ENCODE peak calls at places on chromosome 22, in five cellular contexts. O is stomach, B is uterus, E is left ventricle myocardium inferior, U is H9. C is an unnamed sample. For H3K4me1 and H3K27me3, the result is how much of the 10 kb centered on the place peaks cover.

GRCh38 chr22:48618326-48618725 is 1209.3 kb downstream of the BRD1 start:
- DNase-seq in O (no peak), B (no peak), E (no peak), U (no peak), C (no peak)

GRCh38 chr22:37484115-37485005 is 1.8 kb downstream of the MFNG start:
- DNase-seq in O (peak), B (peak), E (peak), U (no peak), C (peak)

GRCh38 chr22:36201630-36202312 is at the start of gene APOL4:
- DNase-seq in O (peak), B (peak), E (peak), U (no peak), C (peak)

GRCh38 chr22:25395468-25395867 is 169.0 kb upstream of the GRK3 start:
- DNase-seq in O (no peak), B (no peak), E (peak), U (no peak), C (peak)

GRCh38 chr22:22687638-22688500 is 43.5 kb downstream of the GGTLC2 start:
- DNase-seq in O (peak), B (peak), E (no peak), U (peak), C (no peak)

GRCh38 chr22:37229805-37230672 is 14.0 kb downstream of the RAC2 start:
- DNase-seq in O (peak), B (no peak), E (peak), U (no peak), C (no peak)

GRCh38 chr22:37485006-37485713 is 1.0 kb downstream of the MFNG start:
- DNase-seq in O (no peak), B (no peak), E (no peak), U (no peak), C (no peak)

GRCh38 chr22:36015155-36015805 is 13.3 kb downstream of the RBFOX2 start:
- DNase-seq in O (no peak), B (no peak), E (no peak), U (no peak), C (no peak)

GRCh38 chr22:36546092-36546804 is 17.3 kb upstream of the EIF3D start:
- DNase-seq in O (no peak), B (no peak), E (peak), U (peak), C (peak)

GRCh38 chr22:20636075-20636812 is 128.8 kb downstream of the MED15 start:
- DNase-seq in O (no peak), B (no peak), E (no peak), U (no peak), C (no peak)

GRCh38 chr22:44428941-44429615 is 69.0 kb downstream of the RTL6 start:
- DNase-seq in O (no peak), B (no peak), E (no peak), U (peak), C (no peak)

GRCh38 chr22:26395926-26396325 is 33.1 kb upstream of the ASPHD2 start:
- DNase-seq in O (no peak), B (no peak), E (no peak), U (no peak), C (no peak)

GRCh38 chr22:38180841-38181452 is 683 bp downstream of the PLA2G6 start:
- DNase-seq in O (peak), B (no peak), E (peak), U (no peak), C (peak)

GRCh38 chr22:24145446-24146189 is 35.7 kb upstream of the SUSD2 start:
- DNase-seq in O (no peak), B (peak), E (no peak), U (no peak), C (no peak)

GRCh38 chr22:37418627-37419369 is 8.5 kb downstream of the ELFN2 start:
- DNase-seq in O (no peak), B (no peak), E (no peak), U (no peak), C (no peak)

GRCh38 chr22:20524004-20524481 is 16.6 kb downstream of the MED15 start:
- DNase-seq in O (no peak), B (no peak), E (no peak), U (no peak), C (no peak)

GRCh38 chr22:25650834-25651233 is 86.4 kb downstream of the GRK3 start:
- DNase-seq in O (no peak), B (no peak), E (no peak), U (no peak), C (no peak)

GRCh38 chr22:44647141-44647540 is 54.9 kb upstream of the PRR5 start:
- DNase-seq in O (no peak), B (no peak), E (no peak), U (no peak), C (no peak)

GRCh38 chr22:37943471-37944198 is 9.8 kb downstream of the C22orf23 start:
- DNase-seq in O (no peak), B (no peak), E (no peak), U (no peak), C (no peak)

GRCh38 chr22:23306926-23307325 is 126.6 kb downstream of the BCR start:
- DNase-seq in O (no peak), B (peak), E (no peak), U (no peak), C (no peak)

GRCh38 chr22:37062657-37063381 is 11.3 kb downstream of the KCTD17 start:
- DNase-seq in O (no peak), B (no peak), E (no peak), U (no peak), C (no peak)

GRCh38 chr22:32202539-32203180 is 2.2 kb downstream of the RFPL2 start:
- DNase-seq in O (peak), B (no peak), E (peak), U (peak), C (no peak)

GRCh38 chr22:39215430-39216142 is 29.2 kb downstream of the PDGFB start:
- DNase-seq in O (no peak), B (no peak), E (no peak), U (peak), C (no peak)

GRCh38 chr22:37435970-37436603 is 8.8 kb upstream of the ELFN2 start:
- DNase-seq in O (no peak), B (no peak), E (no peak), U (no peak), C (no peak)

GRCh38 chr22:19143967-19144400 is 467 bp downstream of the ESS2 start:
- DNase-seq in O (no peak), B (no peak), E (no peak), U (no peak), C (no peak)

GRCh38 chr22:43921361-43921760 is 2.2 kb upstream of the PNPLA3 start:
- DNase-seq in O (no peak), B (no peak), E (no peak), U (no peak), C (no peak)

DNA sequence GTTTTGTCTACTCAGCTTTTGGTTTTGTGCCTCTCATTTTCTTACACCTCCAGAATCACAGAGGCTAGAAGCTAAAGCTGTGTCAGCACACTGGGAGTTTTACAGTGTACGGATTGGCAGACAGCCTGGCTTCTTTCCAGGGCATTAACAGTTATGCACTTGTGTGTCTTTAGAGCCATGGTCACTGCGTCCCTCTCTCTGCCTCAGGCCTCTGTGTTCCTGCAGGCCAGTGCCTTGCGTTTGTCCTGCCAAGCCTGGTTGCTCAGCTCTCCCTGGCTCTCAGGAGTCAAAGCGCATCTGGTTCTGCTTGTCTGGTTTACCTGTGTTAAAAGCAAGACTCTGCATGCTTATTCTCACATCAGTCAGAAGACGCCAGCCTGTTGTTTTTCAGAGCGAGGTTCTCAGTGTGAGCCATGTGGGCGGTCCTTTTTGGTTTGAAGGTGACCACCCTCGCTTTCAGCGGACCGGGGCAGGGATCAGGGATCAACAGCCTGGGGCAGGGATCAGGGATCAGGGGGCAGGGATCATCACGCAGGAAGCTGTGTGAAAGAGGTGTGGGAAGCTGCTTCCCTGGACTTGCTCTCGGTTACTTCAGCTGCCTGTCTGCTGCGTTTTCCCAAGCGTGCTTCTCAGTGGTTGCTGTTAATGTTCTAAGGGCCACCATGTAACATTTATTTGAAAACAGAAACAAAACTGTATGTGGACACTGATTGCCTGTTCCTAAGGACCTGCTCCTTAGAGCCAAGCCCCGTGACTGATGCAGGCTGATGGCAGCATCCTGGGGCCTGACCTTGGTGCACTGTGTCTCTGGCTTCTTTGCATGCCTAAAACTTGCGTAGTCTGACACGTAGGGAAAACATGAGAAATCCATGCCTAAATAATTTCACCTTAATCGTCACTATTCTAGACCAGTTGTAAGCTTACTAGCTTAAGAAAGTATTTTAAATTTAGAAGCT is 146.8 kb downstream of the ATXN10 start:
- DNase-seq in O (no peak), B (no peak), E (peak), U (no peak), C (no peak)
- H3K4me1 ChIP-seq in O (under half), B (under half), E (under half), U (under half), C (under half)

GRCh38 chr22:27438271-27438980 is 363.1 kb downstream of the MN1 start:
- DNase-seq in O (peak), B (peak), E (no peak), U (no peak), C (no peak)
- TF ChIP-seq CTCF in O (no peak), B (no peak), E (no peak), U (no peak), C (no peak)

DNA sequence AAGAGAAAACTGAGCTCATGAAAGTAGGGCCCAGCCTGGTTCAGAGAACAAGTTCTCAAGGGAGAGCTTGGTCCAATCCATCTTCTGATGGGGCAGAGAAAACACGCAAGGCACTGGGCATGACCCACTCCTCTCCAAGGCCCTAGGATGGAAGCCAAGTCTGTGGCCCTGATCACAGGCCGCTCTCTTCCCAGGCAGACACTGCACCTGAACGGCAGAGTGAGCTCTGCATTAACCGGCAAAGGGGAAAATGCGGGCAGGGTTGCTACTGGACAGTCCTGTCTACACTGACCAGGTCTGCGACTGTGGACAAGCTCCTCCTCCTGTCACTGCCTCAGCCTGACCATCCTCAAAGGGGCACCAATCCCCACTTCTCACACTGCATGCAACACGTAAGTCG is 49.3 kb downstream of the SGSM3 start:
- DNase-seq in O (no peak), B (no peak), E (peak), U (no peak), C (no peak)
- H3K27me3 ChIP-seq in O (under half), B (under half), E (under half), U (under half), C (under half)

GRCh38 chr22:42336527-42337227 is 66.2 kb upstream of the TCF20 start:
- DNase-seq in O (no peak), B (no peak), E (no peak), U (no peak), C (no peak)
- H3K4me1 ChIP-seq in O (under half), B (under half), E (under half), U (under half), C (under half)

DNA sequence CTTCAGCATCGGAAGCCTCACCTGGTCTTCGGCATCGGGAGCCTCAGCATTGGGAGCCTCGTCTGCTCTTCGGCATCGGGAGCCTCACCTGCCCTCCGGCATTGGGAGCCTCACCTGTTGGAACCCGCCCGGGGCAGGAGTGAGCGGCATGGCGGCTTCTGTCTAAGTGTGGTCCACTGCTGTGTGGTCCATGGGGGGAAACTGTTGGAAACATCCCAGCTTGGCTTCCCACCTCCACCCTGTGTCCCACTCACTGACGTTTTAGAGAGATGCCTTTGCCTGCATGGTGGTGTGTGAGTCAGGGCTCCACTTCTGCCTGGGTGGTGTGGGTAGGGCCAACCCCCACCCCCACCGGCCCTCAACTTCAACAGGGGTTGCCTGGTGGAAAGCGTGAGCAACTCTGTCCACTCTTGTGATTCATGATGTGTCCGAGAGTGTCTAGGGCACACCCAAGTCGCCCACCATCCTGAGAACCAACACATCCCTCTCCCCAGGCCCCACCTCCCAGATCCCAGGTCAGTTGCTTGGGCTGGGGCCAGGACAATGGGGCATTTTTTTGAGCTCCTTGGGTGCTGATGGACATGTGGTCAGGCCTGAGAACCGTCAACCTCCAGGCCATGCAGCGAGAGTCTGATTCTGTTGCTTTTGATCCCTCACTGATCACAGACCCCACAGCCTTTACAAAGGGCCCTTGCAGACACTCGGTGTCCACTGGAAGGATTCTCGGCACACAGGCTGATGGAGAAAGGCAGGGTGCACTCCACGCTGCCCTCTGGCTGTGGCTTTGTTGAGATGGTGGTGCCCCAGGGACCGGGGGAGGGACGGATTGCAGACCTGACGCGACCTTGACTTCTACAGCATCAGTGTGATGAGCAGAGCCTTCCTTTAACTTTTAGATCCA is 406.7 kb downstream of the TBC1D22A start:
- DNase-seq in O (peak), B (peak), E (no peak), U (peak), C (peak)
- TF ChIP-seq CTCF in O (no peak), B (no peak), E (peak), U (peak), C (peak)

GRCh38 chr22:28094831-28095230 is 175.8 kb upstream of the PITPNB start:
- DNase-seq in O (no peak), B (no peak), E (no peak), U (no peak), C (no peak)
- H3K27me3 ChIP-seq in O (under half), B (under half), E (under half), U (under half), C (under half)

DNA sequence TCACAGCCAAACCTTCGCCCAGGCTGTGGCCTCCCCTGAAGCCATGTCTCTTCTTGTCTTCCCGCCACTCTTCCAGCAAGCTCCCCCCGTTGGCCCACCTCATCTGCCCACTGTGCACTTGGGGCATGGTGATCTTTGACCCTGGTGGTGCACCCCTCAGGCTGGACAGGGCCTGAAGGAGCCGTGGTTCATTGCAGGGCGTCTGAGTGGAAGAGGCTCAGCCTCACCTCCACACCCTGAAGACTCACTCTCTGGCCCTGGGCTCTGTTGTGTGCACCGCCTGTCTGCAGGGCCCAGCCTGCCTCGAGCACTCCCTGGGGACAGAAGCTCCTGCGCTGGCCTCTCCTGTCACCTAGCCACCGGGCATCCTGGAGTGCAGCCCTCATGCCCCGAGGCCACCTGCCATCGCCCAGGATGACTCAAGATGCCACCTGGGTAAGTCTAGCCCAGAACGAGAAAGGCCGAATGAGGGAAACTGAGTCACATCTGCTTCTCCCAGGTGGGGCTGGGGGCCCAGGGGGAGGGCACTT is 40.8 kb upstream of the PPARA start:
- DNase-seq in O (no peak), B (no peak), E (no peak), U (no peak), C (no peak)
- H3K4me1 ChIP-seq in O (half or more), B (under half), E (half or more), U (under half), C (half or more)

GRCh38 chr22:17436981-17437410 is 67.7 kb downstream of the CECR2 start:
- DNase-seq in O (no peak), B (no peak), E (no peak), U (peak), C (no peak)

GRCh38 chr22:17441326-17441725 is 72.1 kb downstream of the CECR2 start:
- DNase-seq in O (no peak), B (no peak), E (no peak), U (no peak), C (no peak)

GRCh38 chr22:17435375-17435774 is 66.1 kb downstream of the CECR2 start:
- DNase-seq in O (no peak), B (no peak), E (no peak), U (no peak), C (no peak)

GRCh38 chr22:17434856-17435255 is 65.6 kb downstream of the CECR2 start:
- DNase-seq in O (no peak), B (no peak), E (no peak), U (no peak), C (no peak)

DNA sequence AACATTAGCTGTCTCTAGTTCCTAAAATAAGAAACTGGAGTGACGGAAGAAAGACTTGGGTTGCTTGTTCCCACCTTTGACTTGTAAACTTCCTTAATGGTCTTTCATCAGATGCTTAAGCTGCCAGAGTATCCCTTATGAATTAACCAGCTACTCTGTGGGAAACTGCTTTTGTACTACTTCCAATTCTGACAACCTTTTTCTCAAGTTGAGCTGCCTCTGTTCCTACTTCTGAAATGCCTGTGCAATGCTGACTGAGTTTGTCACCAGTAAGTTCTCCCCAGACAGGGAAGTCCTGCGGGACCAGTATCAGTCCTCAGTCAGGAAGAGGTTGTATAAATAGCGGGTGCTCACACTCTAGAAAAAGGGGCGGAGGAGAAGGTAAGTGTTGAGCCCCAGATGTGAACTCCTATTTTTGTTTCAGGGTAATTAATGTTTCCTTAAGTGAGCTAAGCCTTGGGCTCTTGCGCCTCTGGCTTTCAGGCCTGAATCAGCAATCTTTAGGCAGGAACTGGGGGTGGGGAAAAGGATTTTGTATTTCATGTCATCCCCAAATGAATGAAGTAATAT is 67.2 kb downstream of the CECR2 start:
- DNase-seq in O (no peak), B (no peak), E (no peak), U (no peak), C (no peak)
- TF ChIP-seq CTCF in O (no peak), B (no peak), E (no peak), U (no peak), C (no peak)

GRCh38 chr22:50117168-50117762 is 27.5 kb downstream of the MOV10L1 start:
- DNase-seq in O (no peak), B (no peak), E (no peak), U (no peak), C (no peak)

GRCh38 chr22:50115693-50116092 is 25.9 kb downstream of the MOV10L1 start:
- DNase-seq in O (no peak), B (no peak), E (no peak), U (no peak), C (no peak)

GRCh38 chr22:50112151-50113118 is 22.6 kb downstream of the MOV10L1 start:
- DNase-seq in O (no peak), B (no peak), E (no peak), U (no peak), C (no peak)

GRCh38 chr22:50111056-50111455 is 21.2 kb downstream of the MOV10L1 start:
- DNase-seq in O (no peak), B (no peak), E (no peak), U (no peak), C (no peak)

DNA sequence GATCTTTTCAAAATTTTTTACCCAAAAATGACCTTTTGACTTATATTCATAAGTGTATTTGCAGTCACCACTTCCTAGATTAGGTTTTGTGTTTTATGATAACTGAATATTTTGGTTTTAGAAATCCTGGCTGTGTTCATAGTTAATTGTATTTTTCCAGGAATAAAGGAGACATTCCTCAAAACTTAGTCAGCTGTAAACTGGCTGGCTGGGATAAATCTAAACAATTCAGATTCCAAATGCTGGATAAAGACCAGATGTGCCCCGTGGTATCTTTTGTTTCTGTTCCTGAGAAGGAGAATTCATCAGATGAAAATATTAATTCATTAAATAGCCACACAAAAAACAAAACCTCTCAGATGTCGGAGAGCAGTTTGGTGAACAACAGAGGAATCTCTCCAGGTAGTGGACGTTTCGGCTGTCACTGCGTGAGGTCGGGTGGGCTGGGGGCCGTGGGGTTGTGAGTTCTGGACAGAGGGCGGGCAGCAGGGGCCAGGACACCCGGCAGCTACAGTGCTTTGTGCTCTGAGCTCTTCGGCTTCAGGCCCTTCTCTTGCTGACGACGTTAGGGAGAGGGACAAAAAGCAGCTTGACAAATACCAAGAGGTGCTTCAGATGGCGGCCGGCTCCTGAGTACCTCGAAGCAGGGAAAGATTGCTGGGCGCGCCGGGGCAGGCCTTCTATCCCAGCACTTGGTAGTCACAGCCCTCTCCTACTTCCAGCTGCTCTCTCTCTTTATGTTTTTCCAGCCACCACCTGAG is 24.6 kb downstream of the MOV10L1 start:
- DNase-seq in O (no peak), B (no peak), E (no peak), U (no peak), C (no peak)
- H3K27me3 ChIP-seq in O (under half), B (under half), E (half or more), U (under half), C (half or more)

C was measured in psoas muscle.